ENCODE peak calls at places on chromosomes 1 and 21, in eight cellular contexts. Z is NCI-H2029; X is activated CD4-positive, CD25-positive, alpha-beta regulatory T cell treated with anti-CD3 and anti-CD28 coated beads, Interleukin-2, amount 50 U/mL, for 72 hours; B is lung microvascular endothelial cell; G is endothelial cell; R is foreskin melanocyte; V is M059J; H is stimulated activated CD4-positive, alpha-beta T cell treated with anti-CD3 and anti-CD28 coated beads, Interleukin-15, amount 100 ng/mL, for 1 hour. Y is an unnamed sample.

GRCh38 chr1:46148318-46148717 is 15.9 kb upstream of the PIK3R3 start:
- DNase-seq in Z (no peak), X (no peak), B (no peak), G (no peak), R (no peak), V (no peak), H (no peak), Y (no peak)

GRCh38 chr21:29053656-29054055 is 19.8 kb downstream of the CCT8 start:
- DNase-seq in Z (no peak), X (no peak), B (no peak), G (no peak), R (no peak), V (peak; percentile 57), H (no peak), Y (peak; percentile 37)

GRCh38 chr1:143698016-143698415 is 273.8 kb downstream of the FAM72C start:
- DNase-seq in Z (no peak), X (no peak), B (peak; percentile 36), G (peak; percentile 58), R (no peak), V (peak; percentile 3), H (no peak), Y (no peak)

GRCh38 chr1:145716641-145717061 is 2.6 kb upstream of the CD160 start:
- DNase-seq in Z (no peak), X (no peak), B (no peak), G (no peak), R (peak; percentile 89), V (peak; percentile 61), H (no peak), Y (no peak)

GRCh38 chr1:181482001-181482430 is 1.3 kb upstream of the CACNA1E start:
- DNase-seq in Z (no peak), X (no peak), B (no peak), G (no peak), R (no peak), V (no peak), H (no peak), Y (no peak)

GRCh38 chr1:89607888-89608626 is 24.9 kb upstream of the LRRC8C start:
- DNase-seq in Z (no peak), X (peak; percentile 58), B (no peak), G (no peak), R (no peak), V (no peak), H (peak; percentile 53), Y (no peak)

GRCh38 chr1:165543651-165544452 is at the start of gene LRRC52:
- DNase-seq in Z (peak; percentile 94), X (no peak), B (peak; percentile 52), G (no peak), R (no peak), V (peak; percentile 2), H (no peak), Y (peak; percentile 88)

GRCh38 chr21:22728091-22728490 is 1729.9 kb downstream of the NCAM2 start:
- DNase-seq in Z (no peak), X (no peak), B (no peak), G (no peak), R (no peak), V (peak; percentile 2), H (no peak), Y (no peak)

GRCh38 chr1:210570116-210570515 is 241.4 kb downstream of the HHAT start:
- DNase-seq in Z (no peak), X (no peak), B (no peak), G (no peak), R (no peak), V (no peak), H (no peak), Y (no peak)

GRCh38 chr1:204826970-204827369 is 43.7 kb upstream of the NFASC start:
- DNase-seq in Z (no peak), X (no peak), B (no peak), G (peak; percentile 74), R (no peak), V (peak; percentile 25), H (no peak), Y (no peak)

GRCh38 chr1:43973981-43974442 is 748 bp upstream of the ATP6V0B start:
- DNase-seq in Z (no peak), X (no peak), B (no peak), G (no peak), R (no peak), V (peak; percentile 34), H (no peak), Y (peak; percentile 76)

GRCh38 chr21:44758141-44758561 is 43.5 kb downstream of the UBE2G2 start:
- DNase-seq in Z (no peak), X (no peak), B (no peak), G (no peak), R (no peak), V (no peak), H (no peak), Y (no peak)

GRCh38 chr1:235776396-235776795 is 90.3 kb downstream of the LYST start:
- DNase-seq in Z (no peak), X (no peak), B (no peak), G (no peak), R (no peak), V (peak; percentile 19), H (no peak), Y (no peak)

GRCh38 chr1:101203812-101204540 is 32.8 kb upstream of the S1PR1 start:
- DNase-seq in Z (no peak), X (no peak), B (no peak), G (no peak), R (peak; percentile 24), V (peak; percentile 79), H (no peak), Y (peak; percentile 30)

GRCh38 chr1:23726669-23727068 is 16.6 kb upstream of the ELOA start:
- DNase-seq in Z (no peak), X (no peak), B (no peak), G (no peak), R (no peak), V (no peak), H (no peak), Y (no peak)

GRCh38 chr1:112518186-112518585 is 9.4 kb downstream of the WNT2B start:
- DNase-seq in Z (no peak), X (no peak), B (no peak), G (no peak), R (no peak), V (no peak), H (no peak), Y (no peak)

GRCh38 chr1:116770625-116771024 is 16.4 kb downstream of the CD2 start:
- DNase-seq in Z (no peak), X (no peak), B (no peak), G (no peak), R (no peak), V (no peak), H (no peak), Y (no peak)

GRCh38 chr1:60989745-60990718 is 92.3 kb upstream of the NFIA start:
- DNase-seq in Z (no peak), X (no peak), B (peak; percentile 93), G (no peak), R (peak; percentile 51), V (peak; percentile 67), H (no peak), Y (no peak)

GRCh38 chr1:234437423-234438171 is 41.4 kb downstream of the TARBP1 start:
- DNase-seq in Z (no peak), X (no peak), B (peak; percentile 84), G (no peak), R (no peak), V (peak; percentile 91), H (no peak), Y (no peak)

GRCh38 chr21:29221259-29221744 is 77.4 kb upstream of the BACH1 start:
- DNase-seq in Z (no peak), X (no peak), B (no peak), G (no peak), R (no peak), V (peak; percentile 70), H (no peak), Y (no peak)

GRCh38 chr1:56877973-56878372 is 23.4 kb downstream of the C8A start:
- DNase-seq in Z (peak; percentile 91), X (no peak), B (no peak), G (no peak), R (no peak), V (no peak), H (no peak), Y (no peak)

GRCh38 chr1:220045356-220046051 is 801 bp downstream of the EPRS1 start:
- DNase-seq in Z (no peak), X (no peak), B (peak; percentile 4), G (no peak), R (no peak), V (peak; percentile 4), H (no peak), Y (no peak)

GRCh38 chr1:169697769-169698168 is 13.7 kb downstream of the SELL start:
- DNase-seq in Z (no peak), X (no peak), B (no peak), G (no peak), R (no peak), V (no peak), H (no peak), Y (no peak)

GRCh38 chr1:152042030-152042429 is 5.2 kb upstream of the S100A11 start:
- DNase-seq in Z (no peak), X (no peak), B (no peak), G (no peak), R (no peak), V (no peak), H (no peak), Y (no peak)

GRCh38 chr1:162882248-162882666 is 21.3 kb upstream of the CCDC190 start:
- DNase-seq in Z (no peak), X (no peak), B (no peak), G (no peak), R (no peak), V (no peak), H (no peak), Y (no peak)

GRCh38 chr1:228174482-228175315 is 9.1 kb downstream of the IBA57 start:
- DNase-seq in Z (no peak), X (peak; percentile 15), B (no peak), G (no peak), R (peak; percentile 12), V (no peak), H (no peak), Y (no peak)

GRCh38 chr1:9350011-9350907 is 57.6 kb downstream of the SPSB1 start:
- DNase-seq in Z (no peak), X (no peak), B (no peak), G (no peak), R (no peak), V (peak; percentile 42), H (no peak), Y (no peak)

GRCh38 chr1:7847599-7847998 is 5.3 kb downstream of the UTS2 start:
- DNase-seq in Z (no peak), X (no peak), B (no peak), G (no peak), R (no peak), V (peak; percentile 87), H (no peak), Y (no peak)

GRCh38 chr1:1819762-1820161 is 41.5 kb upstream of the NADK start:
- DNase-seq in Z (no peak), X (no peak), B (no peak), G (no peak), R (no peak), V (no peak), H (no peak), Y (no peak)

GRCh38 chr1:100661176-100661575 is 58.4 kb upstream of the VCAM1 start:
- DNase-seq in Z (no peak), X (no peak), B (no peak), G (no peak), R (no peak), V (peak; percentile 10), H (no peak), Y (no peak)

GRCh38 chr1:212479188-212479587 is 46.5 kb downstream of the NENF start:
- DNase-seq in Z (no peak), X (no peak), B (peak; percentile 18), G (no peak), R (no peak), V (no peak), H (no peak), Y (no peak)

GRCh38 chr1:186212574-186213224 is 162.4 kb downstream of the TPR start:
- DNase-seq in Z (peak; percentile 57), X (no peak), B (peak; percentile 90), G (peak; percentile 49), R (peak; percentile 65), V (peak; percentile 82), H (no peak), Y (peak; percentile 67)

Y was measured in DMS79 treated with DMSO at 0.1 percent for 48 hours.